ENCODE peak calls at places on chromosome 5, in six cellular contexts. One of them, this sample, is unnamed.

GRCh38 chr5:162488077-162488476 is 420.5 kb downstream of the GABRG2 start:
- DNase-seq in fibroblast of lung: no peak
- DNase-seq in WTC11: no peak
- DNase-seq in mammary epithelial cell: no peak
- DNase-seq in A549: no peak
- DNase-seq in activated CD8-positive, alpha-beta T cell treated with anti-CD3 and anti-CD28 coated beads for 36 hours: no peak
- DNase-seq in this sample: peak

GRCh38 chr5:426392-426976 is 16.5 kb upstream of the EXOC3 start:
- DNase-seq in WTC11: no peak
- DNase-seq in activated CD8-positive, alpha-beta T cell treated with anti-CD3 and anti-CD28 coated beads for 36 hours: no peak
- DNase-seq in A549: no peak
- DNase-seq in fibroblast of lung: no peak
- DNase-seq in mammary epithelial cell: no peak
- DNase-seq in this sample: no peak

GRCh38 chr5:145981612-145982571 is 45.5 kb downstream of the SH3RF2 start:
- DNase-seq in mammary epithelial cell: peak
- DNase-seq in WTC11: no peak
- DNase-seq in A549: no peak
- DNase-seq in fibroblast of lung: no peak
- DNase-seq in activated CD8-positive, alpha-beta T cell treated with anti-CD3 and anti-CD28 coated beads for 36 hours: no peak
- DNase-seq in this sample: no peak

GRCh38 chr5:30981576-30981975 is 211.9 kb upstream of the CDH6 start:
- DNase-seq in activated CD8-positive, alpha-beta T cell treated with anti-CD3 and anti-CD28 coated beads for 36 hours: no peak
- DNase-seq in A549: no peak
- DNase-seq in mammary epithelial cell: no peak
- DNase-seq in WTC11: no peak
- DNase-seq in fibroblast of lung: no peak
- DNase-seq in this sample: no peak

GRCh38 chr5:141512390-141513020 is 23.6 kb downstream of the PCDHGC5 start:
- DNase-seq in WTC11: peak
- DNase-seq in fibroblast of lung: peak
- DNase-seq in mammary epithelial cell: peak
- DNase-seq in A549: peak
- DNase-seq in activated CD8-positive, alpha-beta T cell treated with anti-CD3 and anti-CD28 coated beads for 36 hours: peak
- DNase-seq in this sample: peak

GRCh38 chr5:14871084-14871572 is 450 bp downstream of the ANKH start:
- DNase-seq in mammary epithelial cell: no peak
- DNase-seq in fibroblast of lung: no peak
- DNase-seq in activated CD8-positive, alpha-beta T cell treated with anti-CD3 and anti-CD28 coated beads for 36 hours: peak
- DNase-seq in WTC11: no peak
- DNase-seq in A549: no peak
- DNase-seq in this sample: peak

GRCh38 chr5:139554264-139554663 is 6.9 kb upstream of the UBE2D2 start:
- DNase-seq in fibroblast of lung: no peak
- DNase-seq in activated CD8-positive, alpha-beta T cell treated with anti-CD3 and anti-CD28 coated beads for 36 hours: no peak
- DNase-seq in mammary epithelial cell: no peak
- DNase-seq in A549: no peak
- DNase-seq in WTC11: no peak
- DNase-seq in this sample: no peak

GRCh38 chr5:123699571-123699970 is 187.6 kb downstream of the CSNK1G3 start:
- DNase-seq in WTC11: no peak
- DNase-seq in activated CD8-positive, alpha-beta T cell treated with anti-CD3 and anti-CD28 coated beads for 36 hours: no peak
- DNase-seq in mammary epithelial cell: no peak
- DNase-seq in fibroblast of lung: no peak
- DNase-seq in A549: no peak
- DNase-seq in this sample: no peak

GRCh38 chr5:40210705-40211104 is 469.0 kb upstream of the PTGER4 start:
- DNase-seq in WTC11: no peak
- DNase-seq in A549: no peak
- DNase-seq in fibroblast of lung: no peak
- DNase-seq in mammary epithelial cell: no peak
- DNase-seq in activated CD8-positive, alpha-beta T cell treated with anti-CD3 and anti-CD28 coated beads for 36 hours: no peak
- DNase-seq in this sample: no peak

GRCh38 chr5:113020461-113021273 is 44.1 kb downstream of the DCP2 start:
- DNase-seq in fibroblast of lung: peak
- DNase-seq in A549: no peak
- DNase-seq in activated CD8-positive, alpha-beta T cell treated with anti-CD3 and anti-CD28 coated beads for 36 hours: peak
- DNase-seq in mammary epithelial cell: peak
- DNase-seq in WTC11: no peak
- DNase-seq in this sample: peak

GRCh38 chr5:132487841-132488555 is 2.6 kb downstream of the IRF1 start:
- DNase-seq in A549: no peak
- DNase-seq in activated CD8-positive, alpha-beta T cell treated with anti-CD3 and anti-CD28 coated beads for 36 hours: peak
- DNase-seq in WTC11: no peak
- DNase-seq in mammary epithelial cell: no peak
- DNase-seq in fibroblast of lung: no peak
- DNase-seq in this sample: no peak

GRCh38 chr5:122129332-122129731 is at the start of gene ZNF474:
- DNase-seq in A549: no peak
- DNase-seq in activated CD8-positive, alpha-beta T cell treated with anti-CD3 and anti-CD28 coated beads for 36 hours: no peak
- DNase-seq in fibroblast of lung: peak
- DNase-seq in WTC11: peak
- DNase-seq in mammary epithelial cell: peak
- DNase-seq in this sample: peak

GRCh38 chr5:10760033-10760975 is 730 bp downstream of the DAP start:
- DNase-seq in A549: peak
- DNase-seq in WTC11: peak
- DNase-seq in activated CD8-positive, alpha-beta T cell treated with anti-CD3 and anti-CD28 coated beads for 36 hours: peak
- DNase-seq in mammary epithelial cell: peak
- DNase-seq in fibroblast of lung: peak
- DNase-seq in this sample: peak

GRCh38 chr5:84602371-84602771 is 217.7 kb upstream of the EDIL3 start:
- DNase-seq in fibroblast of lung: no peak
- DNase-seq in WTC11: no peak
- DNase-seq in A549: no peak
- DNase-seq in activated CD8-positive, alpha-beta T cell treated with anti-CD3 and anti-CD28 coated beads for 36 hours: no peak
- DNase-seq in mammary epithelial cell: peak
- DNase-seq in this sample: no peak

GRCh38 chr5:115774684-115775083 is 41.8 kb downstream of the CDO1 start:
- DNase-seq in mammary epithelial cell: no peak
- DNase-seq in activated CD8-positive, alpha-beta T cell treated with anti-CD3 and anti-CD28 coated beads for 36 hours: no peak
- DNase-seq in A549: no peak
- DNase-seq in WTC11: no peak
- DNase-seq in fibroblast of lung: no peak
- DNase-seq in this sample: no peak

GRCh38 chr5:62671479-62671878 is 92.9 kb downstream of the LRRC70 start:
- DNase-seq in mammary epithelial cell: no peak
- DNase-seq in activated CD8-positive, alpha-beta T cell treated with anti-CD3 and anti-CD28 coated beads for 36 hours: no peak
- DNase-seq in fibroblast of lung: no peak
- DNase-seq in A549: no peak
- DNase-seq in WTC11: no peak
- DNase-seq in this sample: no peak

GRCh38 chr5:97231025-97231636 is 48.1 kb upstream of the RIOK2 start:
- DNase-seq in mammary epithelial cell: peak
- DNase-seq in WTC11: peak
- DNase-seq in A549: peak
- DNase-seq in fibroblast of lung: peak
- DNase-seq in activated CD8-positive, alpha-beta T cell treated with anti-CD3 and anti-CD28 coated beads for 36 hours: peak
- DNase-seq in this sample: peak

GRCh38 chr5:65809817-65810531 is 88.0 kb downstream of the NLN start:
- DNase-seq in fibroblast of lung: peak
- DNase-seq in activated CD8-positive, alpha-beta T cell treated with anti-CD3 and anti-CD28 coated beads for 36 hours: no peak
- DNase-seq in WTC11: no peak
- DNase-seq in mammary epithelial cell: no peak
- DNase-seq in A549: no peak
- DNase-seq in this sample: peak

GRCh38 chr5:141747646-141748229 is 65.7 kb upstream of the ARAP3 start:
- DNase-seq in activated CD8-positive, alpha-beta T cell treated with anti-CD3 and anti-CD28 coated beads for 36 hours: no peak
- DNase-seq in WTC11: no peak
- DNase-seq in A549: no peak
- DNase-seq in mammary epithelial cell: no peak
- DNase-seq in fibroblast of lung: no peak
- DNase-seq in this sample: no peak

GRCh38 chr5:164809831-164810230 is 1304.4 kb downstream of the MAT2B start:
- DNase-seq in activated CD8-positive, alpha-beta T cell treated with anti-CD3 and anti-CD28 coated beads for 36 hours: no peak
- DNase-seq in WTC11: no peak
- DNase-seq in A549: no peak
- DNase-seq in fibroblast of lung: no peak
- DNase-seq in mammary epithelial cell: no peak
- DNase-seq in this sample: no peak

GRCh38 chr5:52787600-52788504 is at the start of the genes ITGA1 and PELO:
- DNase-seq in fibroblast of lung: peak
- DNase-seq in A549: peak
- DNase-seq in mammary epithelial cell: peak
- DNase-seq in WTC11: peak
- DNase-seq in activated CD8-positive, alpha-beta T cell treated with anti-CD3 and anti-CD28 coated beads for 36 hours: peak
- DNase-seq in this sample: peak

GRCh38 chr5:124790895-124791732 is 44.7 kb upstream of the ZNF608 start:
- DNase-seq in WTC11: no peak
- DNase-seq in mammary epithelial cell: peak
- DNase-seq in activated CD8-positive, alpha-beta T cell treated with anti-CD3 and anti-CD28 coated beads for 36 hours: no peak
- DNase-seq in fibroblast of lung: peak
- DNase-seq in A549: peak
- DNase-seq in this sample: peak

DNA sequence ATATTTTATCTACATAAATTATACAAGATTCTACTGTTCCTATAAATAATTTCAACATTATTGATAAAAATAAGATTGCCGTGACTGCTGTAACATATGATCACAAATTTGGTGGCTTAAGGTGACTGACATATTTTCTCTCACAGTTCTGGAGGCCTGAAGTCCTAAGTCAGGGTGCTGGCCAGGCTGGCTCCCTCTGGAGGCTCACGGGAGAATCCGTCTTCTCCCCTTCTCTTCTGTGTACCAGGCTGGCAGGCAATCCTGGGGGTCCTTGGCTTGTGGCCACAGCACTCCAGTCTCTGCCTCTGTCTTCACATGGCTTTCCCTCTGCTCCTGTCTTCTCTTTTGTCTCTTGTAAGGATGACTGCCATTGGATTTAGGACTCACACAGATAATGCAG is 31.7 kb upstream of the IRX2 start:
- DNase-seq in WTC11: no peak
- DNase-seq in fibroblast of lung: no peak
- DNase-seq in A549: no peak
- DNase-seq in mammary epithelial cell: no peak
- DNase-seq in activated CD8-positive, alpha-beta T cell treated with anti-CD3 and anti-CD28 coated beads for 36 hours: no peak
- DNase-seq in this sample: peak
- TF ChIP-seq CTCF in WTC11: no peak
- TF ChIP-seq CTCF in fibroblast of lung: peak
- TF ChIP-seq CTCF in A549: no peak
- TF ChIP-seq CTCF in mammary epithelial cell: peak
- TF ChIP-seq CTCF in activated CD8-positive, alpha-beta T cell treated with anti-CD3 and anti-CD28 coated beads for 36 hours: no peak
- TF ChIP-seq CTCF in this sample: peak

GRCh38 chr5:76715484-76715733 is 517 bp upstream of the F2R start:
- DNase-seq in fibroblast of lung: no peak
- DNase-seq in mammary epithelial cell: no peak
- DNase-seq in WTC11: no peak
- DNase-seq in activated CD8-positive, alpha-beta T cell treated with anti-CD3 and anti-CD28 coated beads for 36 hours: no peak
- DNase-seq in A549: no peak
- DNase-seq in this sample: no peak

GRCh38 chr5:76716456-76717157 is 681 bp downstream of the F2R start:
- DNase-seq in WTC11: peak
- DNase-seq in activated CD8-positive, alpha-beta T cell treated with anti-CD3 and anti-CD28 coated beads for 36 hours: peak
- DNase-seq in mammary epithelial cell: no peak
- DNase-seq in A549: no peak
- DNase-seq in fibroblast of lung: no peak
- DNase-seq in this sample: no peak

GRCh38 chr5:76717222-76718083 is 1.5 kb downstream of the F2R start:
- DNase-seq in activated CD8-positive, alpha-beta T cell treated with anti-CD3 and anti-CD28 coated beads for 36 hours: no peak
- DNase-seq in fibroblast of lung: no peak
- DNase-seq in A549: no peak
- DNase-seq in mammary epithelial cell: no peak
- DNase-seq in WTC11: no peak
- DNase-seq in this sample: no peak

GRCh38 chr5:76714771-76715483 is 999 bp upstream of the F2R start:
- DNase-seq in fibroblast of lung: no peak
- DNase-seq in WTC11: peak
- DNase-seq in mammary epithelial cell: no peak
- DNase-seq in A549: peak
- DNase-seq in activated CD8-positive, alpha-beta T cell treated with anti-CD3 and anti-CD28 coated beads for 36 hours: peak
- DNase-seq in this sample: no peak

GRCh38 chr5:76715734-76716455 is at the start of gene F2R:
- DNase-seq in A549: peak
- DNase-seq in mammary epithelial cell: peak
- DNase-seq in activated CD8-positive, alpha-beta T cell treated with anti-CD3 and anti-CD28 coated beads for 36 hours: peak
- DNase-seq in WTC11: peak
- DNase-seq in fibroblast of lung: peak
- DNase-seq in this sample: peak
- TF ChIP-seq CTCF in A549: peak
- TF ChIP-seq CTCF in mammary epithelial cell: peak
- TF ChIP-seq CTCF in activated CD8-positive, alpha-beta T cell treated with anti-CD3 and anti-CD28 coated beads for 36 hours: peak
- TF ChIP-seq CTCF in WTC11: peak
- TF ChIP-seq CTCF in fibroblast of lung: no peak
- TF ChIP-seq CTCF in this sample: peak

DNA sequence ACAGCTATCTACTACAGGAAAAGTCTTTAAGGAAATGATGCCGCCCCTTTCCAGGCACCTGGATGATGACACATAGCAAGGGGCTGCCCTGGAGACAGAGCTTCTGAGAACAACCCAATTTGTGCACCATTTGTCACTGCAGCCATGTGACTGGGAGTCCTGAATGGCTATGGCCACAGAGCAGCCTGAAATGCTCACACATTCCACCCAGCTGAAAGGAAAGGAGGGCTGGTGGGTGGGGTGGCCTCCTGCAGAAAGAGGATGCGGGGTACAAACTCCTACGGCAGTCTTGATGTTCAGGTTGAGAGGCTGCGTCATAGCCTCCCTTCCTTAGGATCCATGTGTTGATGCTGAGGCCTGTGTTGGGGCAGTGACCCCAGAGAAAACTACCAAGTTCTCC is 70.2 kb upstream of the FSTL4 start:
- DNase-seq in WTC11: no peak
- DNase-seq in A549: no peak
- DNase-seq in mammary epithelial cell: no peak
- DNase-seq in fibroblast of lung: no peak
- DNase-seq in activated CD8-positive, alpha-beta T cell treated with anti-CD3 and anti-CD28 coated beads for 36 hours: no peak
- DNase-seq in this sample: no peak
- TF ChIP-seq CTCF in WTC11: no peak
- TF ChIP-seq CTCF in A549: no peak
- TF ChIP-seq CTCF in mammary epithelial cell: no peak
- TF ChIP-seq CTCF in fibroblast of lung: no peak
- TF ChIP-seq CTCF in activated CD8-positive, alpha-beta T cell treated with anti-CD3 and anti-CD28 coated beads for 36 hours: no peak
- TF ChIP-seq CTCF in this sample: no peak

DNA sequence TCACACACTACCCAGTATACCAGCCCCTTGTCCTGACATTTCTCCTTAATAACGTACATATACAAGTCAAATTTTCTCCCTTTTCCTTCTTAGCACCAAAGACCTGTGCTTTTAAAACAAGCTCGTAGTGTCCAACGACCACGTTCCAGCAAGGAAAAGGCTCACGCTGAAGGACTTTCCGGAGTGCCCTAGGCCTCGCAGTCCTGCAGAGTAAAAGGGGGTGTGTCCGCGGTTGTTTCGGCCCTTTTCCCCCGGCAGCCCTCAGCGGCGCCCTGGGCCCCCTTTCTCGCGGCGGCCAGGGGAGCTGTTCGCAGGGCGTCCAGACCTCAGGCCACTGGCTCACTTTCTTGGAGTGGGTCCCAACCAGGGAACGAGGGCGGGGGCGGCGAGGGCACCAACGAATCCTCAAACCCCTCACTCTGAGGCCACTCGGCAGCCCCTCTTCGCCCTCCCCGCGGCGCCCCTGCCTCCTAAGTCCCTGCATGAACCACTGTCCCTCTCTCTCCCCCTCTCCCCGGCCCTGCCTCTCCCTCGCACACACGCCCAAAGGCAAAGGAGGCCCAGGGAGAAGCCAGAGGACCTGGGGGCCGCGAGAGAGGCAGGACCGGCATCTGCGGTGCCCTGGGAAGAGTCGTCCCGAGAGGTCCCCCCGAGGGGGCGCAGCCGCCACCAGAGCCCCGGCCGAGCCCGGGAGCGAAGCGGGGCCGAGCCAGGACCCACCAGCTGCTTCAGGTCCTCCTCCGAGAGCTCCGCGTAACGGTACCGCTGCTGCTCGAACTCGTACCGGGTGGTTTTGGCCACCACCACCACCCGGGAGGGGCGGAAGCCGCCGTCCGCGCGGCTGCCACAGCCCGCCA is 718 bp downstream of the NADK2 start:
- DNase-seq in activated CD8-positive, alpha-beta T cell treated with anti-CD3 and anti-CD28 coated beads for 36 hours: peak
- DNase-seq in A549: peak
- DNase-seq in fibroblast of lung: peak
- DNase-seq in mammary epithelial cell: peak
- DNase-seq in WTC11: peak
- DNase-seq in this sample: peak
- TF ChIP-seq CTCF in activated CD8-positive, alpha-beta T cell treated with anti-CD3 and anti-CD28 coated beads for 36 hours: no peak
- TF ChIP-seq CTCF in A549: no peak
- TF ChIP-seq CTCF in fibroblast of lung: peak
- TF ChIP-seq CTCF in mammary epithelial cell: no peak
- TF ChIP-seq CTCF in WTC11: no peak
- TF ChIP-seq CTCF in this sample: no peak

This sample was measured in MCF 10A.